ENCODE peak calls at places on chromosome 10, in four cellular contexts. S is right atrium auricular region, X is stomach, N is bronchial epithelial cell. I is an unnamed sample.
A peak's percentile ranks its signal among the peaks of the same experiment; 100 is the strongest.

GRCh38 chr10:59175538-59176240 is 754 bp upstream of the PHYHIPL start:
- DNase-seq in S (no peak), N (no peak), X (no peak), I (no peak)

GRCh38 chr10:129972145-129972965 is 8.3 kb upstream of the EBF3 start:
- DNase-seq in N (no peak), S (no peak), X (no peak), I (no peak)

GRCh38 chr10:112775347-112775746 is 174.7 kb upstream of the TCF7L2 start:
- DNase-seq in X (no peak), S (no peak), N (no peak), I (no peak)

GRCh38 chr10:97175586-97175985 is 10.2 kb downstream of the SLIT1 start:
- DNase-seq in X (no peak), N (no peak), S (no peak), I (no peak)

GRCh38 chr10:30788307-30788706 is 158.8 kb upstream of the LYZL2 start:
- DNase-seq in S (no peak), N (peak; percentile 42), X (no peak), I (no peak)

GRCh38 chr10:84818956-84819355 is 490.6 kb downstream of the CCSER2 start:
- DNase-seq in X (no peak), S (no peak), N (no peak), I (no peak)

GRCh38 chr10:8279598-8279997 is 225.1 kb downstream of the GATA3 start:
- DNase-seq in X (no peak), S (no peak), N (peak; percentile 44), I (no peak)

GRCh38 chr10:103849880-103850571 is 5.3 kb downstream of the SH3PXD2A start:
- DNase-seq in S (peak; percentile 87), N (peak; percentile 91), X (no peak), I (peak; percentile 74)

DNA sequence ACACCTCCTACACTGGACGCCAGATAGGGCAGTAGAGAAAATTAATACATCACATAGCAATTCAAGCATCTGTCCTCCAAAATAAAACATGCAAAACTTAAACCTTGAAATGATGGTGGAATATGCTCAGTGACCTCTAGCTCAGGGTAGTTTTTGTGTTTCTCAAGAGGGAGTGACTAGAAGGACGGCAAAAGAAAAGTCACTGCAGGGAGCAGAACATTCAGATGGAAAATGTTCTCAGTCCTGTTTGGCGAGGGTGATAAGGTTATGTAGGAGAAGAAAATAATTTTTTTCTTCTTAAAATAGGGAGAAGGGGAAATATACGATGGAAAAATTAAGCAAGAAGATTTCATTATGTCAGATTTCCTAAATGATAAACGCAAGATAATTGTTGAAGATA is 50.9 kb downstream of the APBB1IP start:
- DNase-seq in S (no peak), X (no peak), N (no peak), I (no peak)
- H3K36me3 ChIP-seq in S (no peaks in the 10 kb centered on the region), X (peaks cover 7% of the 10 kb centered on the region), N (no peaks in the 10 kb centered on the region), I (peaks cover 14% of the 10 kb centered on the region)

GRCh38 chr10:1104971-1105370 is 48.8 kb downstream of the WDR37 start:
- DNase-seq in N (no peak), S (no peak), X (no peak), I (no peak)
- H3K36me3 ChIP-seq in N (peaks cover 35% of the 10 kb centered on the region), S (peaks cover 81% of the 10 kb centered on the region), X (peaks cover 100% of the 10 kb centered on the region), I (peaks cover 97% of the 10 kb centered on the region)

GRCh38 chr10:32326119-32326518 is 20.8 kb downstream of the EPC1 start:
- DNase-seq in S (no peak), N (no peak), X (no peak), I (no peak)

GRCh38 chr10:32326680-32327363 is 20.1 kb downstream of the EPC1 start:
- DNase-seq in N (peak; percentile 65), S (no peak), X (no peak), I (no peak)

GRCh38 chr10:32327364-32327691 is 19.6 kb downstream of the EPC1 start:
- DNase-seq in S (no peak), X (no peak), N (peak; percentile 71), I (no peak)

GRCh38 chr10:32321016-32321631 is 25.8 kb downstream of the EPC1 start:
- DNase-seq in X (no peak), S (no peak), N (no peak), I (no peak)

DNA sequence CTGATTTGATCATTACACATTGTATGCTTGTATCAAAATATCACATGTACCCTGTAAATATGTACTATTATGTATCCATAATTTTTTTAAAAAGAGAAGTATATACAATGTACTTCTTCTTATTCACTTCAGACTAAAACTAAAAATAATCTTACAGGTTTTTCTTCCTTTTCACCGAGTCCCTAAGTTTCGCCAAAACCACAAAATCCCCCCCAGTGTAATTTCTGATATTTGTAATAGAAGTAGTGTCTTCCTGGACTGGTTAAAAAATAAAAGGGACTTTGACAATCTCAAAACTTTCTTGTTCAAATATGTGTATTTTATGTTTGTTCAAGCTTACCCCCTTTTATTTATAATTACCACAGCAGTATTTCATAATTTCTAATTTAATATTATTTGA is 23.9 kb downstream of the EPC1 start:
- DNase-seq in S (no peak), N (no peak), X (no peak), I (no peak)
- H3K36me3 ChIP-seq in S (no peaks in the 10 kb centered on the region), N (peaks cover 3% of the 10 kb centered on the region), X (no peaks in the 10 kb centered on the region), I (no peaks in the 10 kb centered on the region)

DNA sequence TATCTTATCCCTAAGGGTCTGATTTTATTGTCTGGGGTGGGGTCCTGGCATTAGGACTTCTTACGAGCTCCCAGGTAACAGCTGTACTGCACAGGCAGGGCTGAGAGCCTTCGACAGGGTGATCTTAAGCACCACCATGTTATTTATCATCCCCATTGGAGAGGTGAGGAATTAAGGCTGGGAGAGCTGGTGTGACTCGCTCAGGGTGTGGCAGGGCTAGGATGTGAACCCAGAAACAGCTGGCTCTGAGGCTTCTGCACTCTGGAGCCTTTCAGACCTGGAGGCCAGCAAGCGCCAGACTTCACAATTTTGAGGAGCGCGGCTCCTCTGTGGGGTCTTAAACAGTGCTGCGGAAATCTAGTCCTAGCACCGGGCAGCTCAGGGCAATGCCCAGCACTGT is 27.4 kb upstream of the NDST2 start:
- DNase-seq in X (no peak), S (no peak), N (peak; percentile 67), I (no peak)
- H3K36me3 ChIP-seq in X (peaks cover 87% of the 10 kb centered on the region), S (peaks cover 35% of the 10 kb centered on the region), N (peaks cover 12% of the 10 kb centered on the region), I (peaks cover 74% of the 10 kb centered on the region)